ENCODE peak calls at places on chromosomes 1 and 21, in six cellular contexts. D is lung microvascular endothelial cell; Z is stimulated activated CD8-positive, alpha-beta memory T cell treated with anti-CD3 and anti-CD28 coated beads, Interleukin-15, amount 100 ng/mL, for 24 hours; Y is activated T-cell treated with anti-CD3 and anti-CD28 coated beads for 4 hours; B is astrocyte; T is CD4-positive, CD25-positive, alpha-beta regulatory T cell. N is an unnamed sample.

GRCh38 chr1:38094711-38095336 is 48.2 kb upstream of the POU3F1 start:
- DNase-seq in D (no peak), T (no peak), Z (no peak), B (no peak), Y (no peak), N (no peak)

GRCh38 chr1:20190761-20191160 is 4.4 kb upstream of the PLA2G2C start:
- DNase-seq in Z (no peak), Y (no peak), T (no peak), D (no peak), B (no peak), N (no peak)

GRCh38 chr1:40919475-40920011 is 57.4 kb upstream of the CITED4 start:
- DNase-seq in Z (no peak), T (no peak), Y (no peak), B (no peak), D (no peak), N (peak)

GRCh38 chr1:28249013-28249870 is 10.1 kb upstream of the SESN2 start:
- DNase-seq in B (peak), T (no peak), Z (no peak), D (peak), Y (no peak), N (peak)

GRCh38 chr1:61120998-61121397 is 38.6 kb downstream of the NFIA start:
- DNase-seq in B (no peak), Y (no peak), D (peak), T (no peak), Z (no peak), N (peak)

GRCh38 chr21:32844076-32844475 is 72.5 kb upstream of the PAXBP1 start:
- DNase-seq in B (no peak), Z (no peak), Y (no peak), D (no peak), T (no peak), N (no peak)

GRCh38 chr21:27759091-27759659 is 792.3 kb upstream of the ADAMTS5 start:
- DNase-seq in B (no peak), Y (no peak), D (peak), Z (no peak), T (no peak), N (peak)

GRCh38 chr21:30083120-30083945 is 83.3 kb downstream of the CLDN17 start:
- DNase-seq in T (no peak), D (no peak), Y (no peak), Z (no peak), B (no peak), N (no peak)

GRCh38 chr21:43997766-43998742 is 14.1 kb upstream of the TRAPPC10 start:
- DNase-seq in Z (no peak), Y (no peak), T (no peak), B (no peak), D (no peak), N (no peak)